ENCODE peak calls at places on chromosomes 12 and 14, in six cellular contexts. Y is HEK293T, P is Daoy, H is omental fat pad, W is neuronal stem cell, T is head of caudate nucleus. Q is an unnamed sample.

GRCh38 chr14:33679461-33680225 is 271.2 kb downstream of the EGLN3 start:
- DNase-seq in Y (no peak), H (no peak), P (peak; percentile 89), T (no peak), W (peak; percentile 4), Q (no peak)

GRCh38 chr14:104752735-104753527 is at the start of gene SIVA1:
- DNase-seq in H (peak; percentile 95), P (peak; percentile 100), W (peak; percentile 99), T (peak; percentile 100), Y (peak; percentile 99), Q (peak; percentile 100)

GRCh38 chr12:81859521-81859920 is 100.4 kb upstream of the PPFIA2 start:
- DNase-seq in Y (no peak), T (no peak), W (no peak), P (no peak), H (no peak), Q (no peak)

GRCh38 chr14:74547331-74547927 is 53.9 kb downstream of the ISCA2 start:
- DNase-seq in H (no peak), T (no peak), P (no peak), W (no peak), Y (no peak), Q (no peak)

GRCh38 chr12:29889737-29890136 is 106.0 kb upstream of the TMTC1 start:
- DNase-seq in H (peak; percentile 49), T (peak; percentile 48), Y (peak; percentile 49), W (peak; percentile 49), P (peak; percentile 6), Q (peak; percentile 63)

GRCh38 chr12:77130193-77130592 is 64.8 kb upstream of the E2F7 start:
- DNase-seq in P (peak; percentile 49), H (no peak), Y (no peak), W (no peak), T (no peak), Q (no peak)

GRCh38 chr12:2292560-2292959 is 239.8 kb downstream of the CACNA1C start:
- DNase-seq in T (no peak), Y (no peak), H (no peak), W (no peak), P (no peak), Q (no peak)

GRCh38 chr14:26808407-26808806 is 210.6 kb upstream of the NOVA1 start:
- DNase-seq in H (no peak), P (no peak), Y (no peak), T (no peak), W (no peak), Q (no peak)

GRCh38 chr12:117919479-117919878 is 49.3 kb downstream of the KSR2 start:
- DNase-seq in W (no peak), Y (no peak), H (no peak), T (no peak), P (no peak), Q (no peak)

GRCh38 chr14:75242546-75243273 is 35.9 kb upstream of the FOS start:
- DNase-seq in W (no peak), H (no peak), Y (no peak), T (no peak), P (no peak), Q (peak; percentile 64)

GRCh38 chr14:65230287-65230728 is 128.0 kb upstream of the MAX start:
- DNase-seq in T (peak; percentile 78), W (no peak), H (no peak), Y (no peak), P (peak; percentile 57), Q (peak; percentile 75)

GRCh38 chr12:84840356-84840755 is 72.2 kb downstream of the SLC6A15 start:
- DNase-seq in T (no peak), P (no peak), H (no peak), W (no peak), Y (no peak), Q (no peak)

GRCh38 chr12:9509464-9510166 is 98.1 kb downstream of the KLRB1 start:
- DNase-seq in H (no peak), W (no peak), Y (no peak), P (peak; percentile 1), T (no peak), Q (no peak)

GRCh38 chr14:35254736-35255135 is 37.4 kb upstream of the PSMA6 start:
- DNase-seq in H (no peak), Y (no peak), T (no peak), P (peak; percentile 22), W (no peak), Q (no peak)

GRCh38 chr12:124774054-124774461 is 89.6 kb downstream of the SCARB1 start:
- DNase-seq in H (no peak), T (no peak), P (no peak), Y (no peak), W (no peak), Q (no peak)

GRCh38 chr12:122121341-122122192 is 43.0 kb downstream of the MLXIP start:
- DNase-seq in W (no peak), Y (no peak), T (no peak), P (no peak), H (no peak), Q (no peak)

GRCh38 chr14:70811065-70811464 is 1.8 kb upstream of the MAP3K9 start:
- DNase-seq in T (no peak), P (no peak), W (no peak), H (no peak), Y (no peak), Q (no peak)

GRCh38 chr12:132638541-132639408 is 20.2 kb downstream of the P2RX2 start:
- DNase-seq in W (no peak), H (no peak), T (peak; percentile 24), P (no peak), Y (peak; percentile 74), Q (no peak)

GRCh38 chr14:104644236-104644635 is 39.7 kb upstream of the TMEM179 start:
- DNase-seq in W (no peak), P (no peak), T (no peak), Y (no peak), H (no peak), Q (no peak)

GRCh38 chr12:114789821-114790220 is 105.8 kb upstream of the TBX3 start:
- DNase-seq in T (no peak), W (no peak), H (no peak), Y (no peak), P (no peak), Q (no peak)

GRCh38 chr12:98229539-98229921 is 285.9 kb upstream of the TMPO start:
- DNase-seq in P (no peak), H (no peak), T (no peak), W (no peak), Y (no peak), Q (no peak)

GRCh38 chr14:24911324-24912095 is 138.4 kb downstream of the STXBP6 start:
- DNase-seq in P (peak; percentile 34), H (no peak), W (no peak), Y (no peak), T (no peak), Q (no peak)

GRCh38 chr12:7716391-7716790 is 5.2 kb downstream of the DPPA3 start:
- DNase-seq in P (peak; percentile 9), Y (peak; percentile 14), W (no peak), H (no peak), T (no peak), Q (no peak)

GRCh38 chr12:42332301-42332894 is 6.4 kb downstream of the PPHLN1 start:
- DNase-seq in P (peak; percentile 9), H (no peak), Y (peak; percentile 34), W (no peak), T (no peak), Q (no peak)

GRCh38 chr14:43621282-43621681 is 885.8 kb downstream of the FSCB start:
- DNase-seq in H (no peak), Y (no peak), T (no peak), P (no peak), W (no peak), Q (no peak)

GRCh38 chr12:56715798-56716197 is 9.3 kb downstream of the NACA start:
- DNase-seq in H (no peak), P (no peak), Y (no peak), T (no peak), W (no peak), Q (no peak)

Q was measured in left cardiac atrium.